ENCODE peak calls at places on chromosome 16, in four cellular contexts. One of them, this sample, is unnamed.

GRCh38 chr16:15988268-15989013 is 39.0 kb downstream of the ABCC1 start:
- DNase-seq in body of pancreas: no peak
- DNase-seq in activated T-cell treated with anti-CD3 and anti-CD28 coated beads for 1 hour: no peak
- DNase-seq in activated naive CD4-positive, alpha-beta T cell: no peak
- DNase-seq in this sample: no peak

GRCh38 chr16:4103741-4104140 is 12.5 kb downstream of the ADCY9 start:
- DNase-seq in activated naive CD4-positive, alpha-beta T cell: no peak
- DNase-seq in body of pancreas: no peak
- DNase-seq in activated T-cell treated with anti-CD3 and anti-CD28 coated beads for 1 hour: no peak
- DNase-seq in this sample: no peak

GRCh38 chr16:35741546-35741945 is 2282.1 kb downstream of the TP53TG3F start:
- DNase-seq in body of pancreas: no peak
- DNase-seq in activated T-cell treated with anti-CD3 and anti-CD28 coated beads for 1 hour: no peak
- DNase-seq in activated naive CD4-positive, alpha-beta T cell: no peak
- DNase-seq in this sample: peak; percentile 58

GRCh38 chr16:82169861-82170845 is at the start of gene MPHOSPH6:
- DNase-seq in activated naive CD4-positive, alpha-beta T cell: peak; percentile 91
- DNase-seq in activated T-cell treated with anti-CD3 and anti-CD28 coated beads for 1 hour: peak; percentile 87
- DNase-seq in body of pancreas: peak; percentile 92
- DNase-seq in this sample: no peak

GRCh38 chr16:56675685-56676210 is 6.1 kb downstream of the MT1H start:
- DNase-seq in activated naive CD4-positive, alpha-beta T cell: peak; percentile 46
- DNase-seq in body of pancreas: no peak
- DNase-seq in activated T-cell treated with anti-CD3 and anti-CD28 coated beads for 1 hour: peak; percentile 27
- DNase-seq in this sample: no peak

GRCh38 chr16:59880626-59881025 is 1146.5 kb upstream of the GOT2 start:
- DNase-seq in body of pancreas: no peak
- DNase-seq in activated T-cell treated with anti-CD3 and anti-CD28 coated beads for 1 hour: no peak
- DNase-seq in activated naive CD4-positive, alpha-beta T cell: no peak
- DNase-seq in this sample: no peak

GRCh38 chr16:58456193-58456592 is 43.8 kb upstream of the NDRG4 start:
- DNase-seq in body of pancreas: no peak
- DNase-seq in activated T-cell treated with anti-CD3 and anti-CD28 coated beads for 1 hour: no peak
- DNase-seq in activated naive CD4-positive, alpha-beta T cell: no peak
- DNase-seq in this sample: no peak

GRCh38 chr16:19844945-19845641 is 39.6 kb downstream of the GPRC5B start:
- DNase-seq in activated naive CD4-positive, alpha-beta T cell: no peak
- DNase-seq in activated T-cell treated with anti-CD3 and anti-CD28 coated beads for 1 hour: no peak
- DNase-seq in body of pancreas: no peak
- DNase-seq in this sample: no peak

GRCh38 chr16:14042706-14043105 is 28.4 kb upstream of the MRTFB start:
- DNase-seq in activated naive CD4-positive, alpha-beta T cell: no peak
- DNase-seq in activated T-cell treated with anti-CD3 and anti-CD28 coated beads for 1 hour: no peak
- DNase-seq in body of pancreas: no peak
- DNase-seq in this sample: no peak

GRCh38 chr16:87921236-87921773 is 15.0 kb downstream of the CA5A start:
- DNase-seq in body of pancreas: peak; percentile 77
- DNase-seq in activated T-cell treated with anti-CD3 and anti-CD28 coated beads for 1 hour: no peak
- DNase-seq in activated naive CD4-positive, alpha-beta T cell: no peak
- DNase-seq in this sample: no peak

GRCh38 chr16:67260426-67261063 is 11.8 kb downstream of the SLC9A5 start:
- DNase-seq in body of pancreas: peak; percentile 54
- DNase-seq in activated T-cell treated with anti-CD3 and anti-CD28 coated beads for 1 hour: no peak
- DNase-seq in activated naive CD4-positive, alpha-beta T cell: no peak
- DNase-seq in this sample: no peak

GRCh38 chr16:51818342-51818944 is 667.4 kb upstream of the SALL1 start:
- DNase-seq in activated naive CD4-positive, alpha-beta T cell: no peak
- DNase-seq in activated T-cell treated with anti-CD3 and anti-CD28 coated beads for 1 hour: no peak
- DNase-seq in body of pancreas: peak; percentile 58
- DNase-seq in this sample: no peak

GRCh38 chr16:19431636-19432340 is 14.1 kb downstream of the TMC5 start:
- DNase-seq in activated naive CD4-positive, alpha-beta T cell: no peak
- DNase-seq in body of pancreas: peak; percentile 16
- DNase-seq in activated T-cell treated with anti-CD3 and anti-CD28 coated beads for 1 hour: no peak
- DNase-seq in this sample: no peak

GRCh38 chr16:22252317-22252716 is 44.9 kb upstream of the POLR3E start:
- DNase-seq in activated T-cell treated with anti-CD3 and anti-CD28 coated beads for 1 hour: no peak
- DNase-seq in activated naive CD4-positive, alpha-beta T cell: no peak
- DNase-seq in body of pancreas: no peak
- DNase-seq in this sample: no peak

GRCh38 chr16:15553313-15554088 is 89.5 kb downstream of the MARF1 start:
- DNase-seq in body of pancreas: no peak
- DNase-seq in activated naive CD4-positive, alpha-beta T cell: no peak
- DNase-seq in activated T-cell treated with anti-CD3 and anti-CD28 coated beads for 1 hour: no peak
- DNase-seq in this sample: no peak

This sample was measured in vagina.